ENCODE peak calls at places on chromosomes 5 and 9, in seven cellular contexts. A is Daoy; N is neural crest cell; F is C1 segment of cervical spinal cord; B is CD4-positive, CD25-positive, alpha-beta regulatory T cell; M is T1000; V is lower leg skin. U is an unnamed sample.

GRCh38 chr5:38940230-38940858 is 94.5 kb downstream of the OSMR start:
- DNase-seq in N (no peak), F (no peak), A (no peak), V (no peak), B (no peak), M (no peak), U (no peak)

GRCh38 chr5:160083012-160083436 is 36.2 kb downstream of the PWWP2A start:
- DNase-seq in B (no peak), V (no peak), F (no peak), A (peak; percentile 86), N (no peak), M (no peak), U (no peak)

GRCh38 chr5:93162201-93162654 is 418.8 kb downstream of the NR2F1-AS1 start:
- DNase-seq in M (no peak), B (no peak), V (no peak), N (no peak), A (peak; percentile 79), F (no peak), U (no peak)

GRCh38 chr9:114030364-114030763 is 47.7 kb downstream of the AMBP start:
- DNase-seq in M (no peak), A (no peak), V (peak; percentile 81), F (no peak), B (no peak), N (no peak), U (no peak)

GRCh38 chr9:90309809-90310522 is 332.7 kb downstream of the DIRAS2 start:
- DNase-seq in A (no peak), F (no peak), B (no peak), N (no peak), V (no peak), M (no peak), U (no peak)

GRCh38 chr5:153562189-153562588 is 71.7 kb downstream of the GRIA1 start:
- DNase-seq in M (peak; percentile 3), V (no peak), F (no peak), N (no peak), A (no peak), B (no peak), U (no peak)

GRCh38 chr9:4097991-4098390 is 201.9 kb downstream of the GLIS3 start:
- DNase-seq in A (no peak), V (no peak), N (no peak), M (no peak), F (no peak), B (no peak), U (no peak)

GRCh38 chr5:75632321-75632720 is 21.1 kb downstream of the ANKDD1B start:
- DNase-seq in A (no peak), F (no peak), B (no peak), M (no peak), V (no peak), N (no peak), U (no peak)

GRCh38 chr9:87714819-87715218 is 11.1 kb upstream of the CTSL start:
- DNase-seq in B (no peak), M (no peak), F (no peak), A (peak; percentile 69), N (no peak), V (no peak), U (no peak)

GRCh38 chr5:165035520-165035919 is 1530.1 kb downstream of the MAT2B start:
- DNase-seq in A (no peak), N (no peak), V (no peak), B (no peak), M (no peak), F (no peak), U (no peak)

GRCh38 chr5:98415663-98416062 is 357.8 kb upstream of the RGMB start:
- DNase-seq in N (no peak), V (no peak), A (no peak), B (no peak), F (no peak), M (no peak), U (no peak)

GRCh38 chr9:71814226-71814625 is 45.9 kb upstream of the CEMIP2 start:
- DNase-seq in B (no peak), M (no peak), F (no peak), A (no peak), N (no peak), V (no peak), U (no peak)

GRCh38 chr5:117590944-117591343 is 1016.3 kb upstream of the SEMA6A start:
- DNase-seq in F (no peak), M (no peak), N (no peak), A (no peak), V (no peak), B (no peak), U (no peak)

GRCh38 chr5:68253612-68254341 is 38.2 kb downstream of the PIK3R1 start:
- DNase-seq in F (no peak), A (no peak), V (no peak), B (no peak), N (no peak), M (no peak), U (no peak)

GRCh38 chr9:88537743-88538055 is 2.7 kb downstream of the NXNL2 start:
- DNase-seq in A (peak; percentile 78), M (peak; percentile 77), F (peak; percentile 75), V (peak; percentile 89), N (peak; percentile 18), B (no peak), U (no peak)

GRCh38 chr5:149961186-149961685 is 678 bp downstream of the SLC26A2 start:
- DNase-seq in B (no peak), V (no peak), N (no peak), F (no peak), A (no peak), M (no peak), U (peak; percentile 6)

GRCh38 chr9:134390537-134390936 is 64.3 kb downstream of the RXRA start:
- DNase-seq in M (no peak), F (no peak), B (peak; percentile 59), N (no peak), V (no peak), A (no peak), U (peak; percentile 80)

GRCh38 chr9:95382433-95382832 is 64.9 kb upstream of the FANCC start:
- DNase-seq in V (peak; percentile 77), A (peak; percentile 45), N (no peak), F (no peak), B (no peak), M (no peak), U (no peak)

GRCh38 chr5:350355-350754 is 28.8 kb downstream of the AHRR start:
- DNase-seq in M (no peak), V (no peak), F (no peak), A (no peak), B (no peak), N (no peak), U (no peak)

GRCh38 chr9:87766697-87767096 is 40.8 kb downstream of the CTSL start:
- DNase-seq in F (no peak), N (no peak), M (no peak), B (no peak), V (no peak), A (no peak), U (no peak)

GRCh38 chr9:100352201-100352726 is 478 bp downstream of the TEX10 start:
- DNase-seq in N (no peak), F (peak; percentile 35), A (peak; percentile 56), V (peak; percentile 88), M (peak; percentile 33), B (peak; percentile 2), U (no peak)

GRCh38 chr9:110115868-110116542 is 92.0 kb downstream of the C9orf152 start:
- DNase-seq in F (no peak), A (peak; percentile 32), B (no peak), M (peak; percentile 9), N (no peak), V (no peak), U (no peak)

GRCh38 chr9:2418619-2419018 is 203.0 kb upstream of the VLDLR start:
- DNase-seq in M (no peak), N (no peak), A (peak; percentile 71), B (no peak), F (no peak), V (no peak), U (no peak)

GRCh38 chr5:39760385-39761198 is 335.8 kb upstream of the DAB2 start:
- DNase-seq in N (no peak), F (no peak), M (peak; percentile 47), V (no peak), A (peak; percentile 78), B (no peak), U (no peak)

GRCh38 chr5:75588666-75589065 is 22.6 kb upstream of the ANKDD1B start:
- DNase-seq in A (no peak), M (no peak), B (no peak), V (no peak), N (no peak), F (no peak), U (no peak)